ENCODE peak calls at places on chromosomes 2 and 18, in five cellular contexts. One of them, this sample, is unnamed.

GRCh38 chr2:153890572-153890971 is 18.9 kb downstream of the GALNT13 start:
- DNase-seq in cardiac muscle cell: no peak
- DNase-seq in esophagus squamous epithelium: no peak
- DNase-seq in WTC11: peak; percentile 17
- DNase-seq in Peyer's patch: no peak
- DNase-seq in this sample: no peak

GRCh38 chr2:64836566-64836965 is 152.6 kb upstream of the SLC1A4 start:
- DNase-seq in esophagus squamous epithelium: no peak
- DNase-seq in Peyer's patch: no peak
- DNase-seq in cardiac muscle cell: no peak
- DNase-seq in WTC11: no peak
- DNase-seq in this sample: no peak

GRCh38 chr2:16727256-16727655 is 61.6 kb upstream of the CYRIA start:
- DNase-seq in cardiac muscle cell: no peak
- DNase-seq in WTC11: no peak
- DNase-seq in Peyer's patch: no peak
- DNase-seq in esophagus squamous epithelium: no peak
- DNase-seq in this sample: no peak

GRCh38 chr2:209986405-209986804 is 16.0 kb upstream of the RPE start:
- DNase-seq in cardiac muscle cell: no peak
- DNase-seq in esophagus squamous epithelium: no peak
- DNase-seq in Peyer's patch: no peak
- DNase-seq in WTC11: no peak
- DNase-seq in this sample: no peak

GRCh38 chr2:83516503-83516902 is 942.6 kb downstream of the SUCLG1 start:
- DNase-seq in Peyer's patch: no peak
- DNase-seq in esophagus squamous epithelium: no peak
- DNase-seq in cardiac muscle cell: no peak
- DNase-seq in WTC11: peak; percentile 49
- DNase-seq in this sample: no peak

GRCh38 chr18:8625693-8626092 is 16.5 kb downstream of the RAB12 start:
- DNase-seq in WTC11: no peak
- DNase-seq in cardiac muscle cell: no peak
- DNase-seq in Peyer's patch: no peak
- DNase-seq in esophagus squamous epithelium: no peak
- DNase-seq in this sample: no peak

GRCh38 chr2:49788300-49788699 is 634.0 kb upstream of the FSHR start:
- DNase-seq in Peyer's patch: no peak
- DNase-seq in WTC11: no peak
- DNase-seq in cardiac muscle cell: no peak
- DNase-seq in esophagus squamous epithelium: no peak
- DNase-seq in this sample: no peak

GRCh38 chr2:214497489-214497888 is 86.6 kb downstream of the VWC2L start:
- DNase-seq in esophagus squamous epithelium: no peak
- DNase-seq in cardiac muscle cell: no peak
- DNase-seq in Peyer's patch: no peak
- DNase-seq in WTC11: no peak
- DNase-seq in this sample: no peak

GRCh38 chr2:88234760-88235159 is 64.6 kb downstream of the THNSL2 start:
- DNase-seq in cardiac muscle cell: no peak
- DNase-seq in WTC11: no peak
- DNase-seq in esophagus squamous epithelium: no peak
- DNase-seq in Peyer's patch: no peak
- DNase-seq in this sample: no peak

GRCh38 chr2:119475225-119475856 is 43.7 kb downstream of the TMEM37 start:
- DNase-seq in WTC11: peak; percentile 43
- DNase-seq in esophagus squamous epithelium: no peak
- DNase-seq in Peyer's patch: no peak
- DNase-seq in cardiac muscle cell: peak; percentile 26
- DNase-seq in this sample: no peak

GRCh38 chr2:9158786-9159779 is 47.5 kb upstream of the ASAP2 start:
- DNase-seq in Peyer's patch: no peak
- DNase-seq in esophagus squamous epithelium: no peak
- DNase-seq in WTC11: no peak
- DNase-seq in cardiac muscle cell: no peak
- DNase-seq in this sample: no peak

GRCh38 chr2:28009732-28010131 is 119.2 kb downstream of the BABAM2 start:
- DNase-seq in WTC11: no peak
- DNase-seq in cardiac muscle cell: peak; percentile 22
- DNase-seq in Peyer's patch: no peak
- DNase-seq in esophagus squamous epithelium: no peak
- DNase-seq in this sample: no peak

GRCh38 chr18:80109676-80110078 is 615 bp downstream of the ADNP2 start:
- DNase-seq in WTC11: peak; percentile 63
- DNase-seq in Peyer's patch: peak; percentile 26
- DNase-seq in esophagus squamous epithelium: no peak
- DNase-seq in cardiac muscle cell: peak; percentile 61
- DNase-seq in this sample: peak; percentile 36

GRCh38 chr2:42663106-42663755 is 94.8 kb downstream of the MTA3 start:
- DNase-seq in esophagus squamous epithelium: peak; percentile 11
- DNase-seq in Peyer's patch: peak; percentile 56
- DNase-seq in WTC11: peak; percentile 68
- DNase-seq in cardiac muscle cell: peak; percentile 84
- DNase-seq in this sample: peak; percentile 51

GRCh38 chr2:50126845-50127244 is 905.1 kb downstream of the NRXN1 start:
- DNase-seq in Peyer's patch: no peak
- DNase-seq in WTC11: no peak
- DNase-seq in cardiac muscle cell: no peak
- DNase-seq in esophagus squamous epithelium: no peak
- DNase-seq in this sample: no peak

GRCh38 chr18:74412106-74412880 is 44.8 kb downstream of the DIPK1C start:
- DNase-seq in WTC11: peak; percentile 26
- DNase-seq in cardiac muscle cell: no peak
- DNase-seq in esophagus squamous epithelium: no peak
- DNase-seq in Peyer's patch: no peak
- DNase-seq in this sample: peak; percentile 39
- TF ChIP-seq CTCF in WTC11: no peak
- TF ChIP-seq CTCF in cardiac muscle cell: no peak
- TF ChIP-seq CTCF in esophagus squamous epithelium: no peak
- TF ChIP-seq CTCF in Peyer's patch: no peak
- TF ChIP-seq CTCF in this sample: no peak

GRCh38 chr2:99442837-99443236 is 47.0 kb downstream of the REV1 start:
- DNase-seq in WTC11: no peak
- DNase-seq in Peyer's patch: no peak
- DNase-seq in cardiac muscle cell: peak; percentile 23
- DNase-seq in esophagus squamous epithelium: no peak
- DNase-seq in this sample: no peak
- TF ChIP-seq CTCF in WTC11: no peak
- TF ChIP-seq CTCF in Peyer's patch: no peak
- TF ChIP-seq CTCF in cardiac muscle cell: peak; percentile 23
- TF ChIP-seq CTCF in esophagus squamous epithelium: peak; percentile 38
- TF ChIP-seq CTCF in this sample: peak; percentile 39

GRCh38 chr2:219625179-219625578 is 2.3 kb upstream of the SLC4A3 start:
- DNase-seq in cardiac muscle cell: no peak
- DNase-seq in Peyer's patch: no peak
- DNase-seq in WTC11: no peak
- DNase-seq in esophagus squamous epithelium: no peak
- DNase-seq in this sample: no peak
- TF ChIP-seq CTCF in cardiac muscle cell: no peak
- TF ChIP-seq CTCF in Peyer's patch: no peak
- TF ChIP-seq CTCF in WTC11: no peak
- TF ChIP-seq CTCF in esophagus squamous epithelium: no peak
- TF ChIP-seq CTCF in this sample: no peak

GRCh38 chr2:191233533-191233932 is 11.7 kb upstream of the MYO1B start:
- DNase-seq in Peyer's patch: no peak
- DNase-seq in WTC11: no peak
- DNase-seq in esophagus squamous epithelium: no peak
- DNase-seq in cardiac muscle cell: no peak
- DNase-seq in this sample: no peak

GRCh38 chr2:191230174-191230573 is 15.0 kb upstream of the MYO1B start:
- DNase-seq in Peyer's patch: no peak
- DNase-seq in esophagus squamous epithelium: no peak
- DNase-seq in cardiac muscle cell: no peak
- DNase-seq in WTC11: no peak
- DNase-seq in this sample: no peak

GRCh38 chr2:191234456-191234855 is 10.7 kb upstream of the MYO1B start:
- DNase-seq in esophagus squamous epithelium: no peak
- DNase-seq in cardiac muscle cell: no peak
- DNase-seq in WTC11: no peak
- DNase-seq in Peyer's patch: no peak
- DNase-seq in this sample: no peak

GRCh38 chr2:191228861-191229260 is 16.3 kb upstream of the MYO1B start:
- DNase-seq in Peyer's patch: no peak
- DNase-seq in esophagus squamous epithelium: no peak
- DNase-seq in WTC11: no peak
- DNase-seq in cardiac muscle cell: no peak
- DNase-seq in this sample: no peak

GRCh38 chr2:191231995-191232394 is 13.2 kb upstream of the MYO1B start:
- DNase-seq in cardiac muscle cell: no peak
- DNase-seq in WTC11: no peak
- DNase-seq in esophagus squamous epithelium: no peak
- DNase-seq in Peyer's patch: no peak
- DNase-seq in this sample: no peak
- TF ChIP-seq CTCF in cardiac muscle cell: peak; percentile 63
- TF ChIP-seq CTCF in WTC11: no peak
- TF ChIP-seq CTCF in esophagus squamous epithelium: peak; percentile 53
- TF ChIP-seq CTCF in Peyer's patch: peak; percentile 35
- TF ChIP-seq CTCF in this sample: peak; percentile 53

GRCh38 chr2:195575879-195576391 is 81.1 kb upstream of the SLC39A10 start:
- DNase-seq in cardiac muscle cell: no peak
- DNase-seq in esophagus squamous epithelium: no peak
- DNase-seq in WTC11: no peak
- DNase-seq in Peyer's patch: peak; percentile 86
- DNase-seq in this sample: no peak
- TF ChIP-seq CTCF in cardiac muscle cell: no peak
- TF ChIP-seq CTCF in esophagus squamous epithelium: no peak
- TF ChIP-seq CTCF in WTC11: no peak
- TF ChIP-seq CTCF in Peyer's patch: no peak
- TF ChIP-seq CTCF in this sample: no peak

DNA sequence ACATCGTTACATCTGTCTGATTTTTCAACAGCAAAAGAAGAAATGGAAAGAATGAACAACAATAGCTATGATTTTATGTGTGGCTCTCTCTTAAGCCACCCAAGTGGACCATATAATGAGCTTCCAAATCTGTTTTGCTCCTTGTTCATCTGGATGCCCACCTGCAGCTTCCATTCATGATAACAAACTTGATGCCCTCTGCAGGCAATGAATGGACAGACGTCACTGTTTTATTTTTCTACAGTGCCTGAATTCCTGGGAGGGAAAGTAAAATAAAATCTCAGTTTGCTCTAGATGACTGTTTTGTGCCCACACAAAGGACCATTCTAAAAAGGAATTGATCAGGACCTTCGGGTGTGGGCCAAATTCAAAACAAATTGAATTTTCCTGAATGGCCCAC is 5.0 kb downstream of the MREG start:
- DNase-seq in WTC11: no peak
- DNase-seq in Peyer's patch: no peak
- DNase-seq in esophagus squamous epithelium: no peak
- DNase-seq in cardiac muscle cell: no peak
- DNase-seq in this sample: no peak
- TF ChIP-seq CTCF in WTC11: no peak
- TF ChIP-seq CTCF in Peyer's patch: no peak
- TF ChIP-seq CTCF in esophagus squamous epithelium: no peak
- TF ChIP-seq CTCF in cardiac muscle cell: no peak
- TF ChIP-seq CTCF in this sample: no peak

DNA sequence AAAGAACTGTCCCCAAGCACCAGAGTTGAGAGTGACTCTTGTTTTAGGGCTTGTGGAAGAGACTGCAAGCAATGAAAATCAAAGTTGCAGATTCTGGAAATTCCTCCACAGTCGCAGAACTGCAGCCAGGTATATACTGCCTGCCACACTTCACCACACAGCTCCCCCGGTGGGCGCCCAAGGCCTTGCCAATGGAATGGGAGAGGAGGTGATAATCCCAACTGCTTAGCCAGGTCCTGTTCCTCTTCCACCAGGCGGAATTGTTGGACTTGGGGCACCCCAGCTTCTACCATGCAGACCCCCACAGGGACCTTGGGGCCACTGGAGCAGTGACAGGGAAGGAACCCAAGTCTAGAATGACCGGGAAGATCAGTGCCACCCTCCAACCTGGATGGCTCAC is 4.8 kb upstream of the PDIA6 start:
- DNase-seq in WTC11: peak; percentile 80
- DNase-seq in esophagus squamous epithelium: no peak
- DNase-seq in Peyer's patch: no peak
- DNase-seq in cardiac muscle cell: peak; percentile 55
- DNase-seq in this sample: no peak
- TF ChIP-seq CTCF in WTC11: peak; percentile 49
- TF ChIP-seq CTCF in esophagus squamous epithelium: peak; percentile 26
- TF ChIP-seq CTCF in Peyer's patch: no peak
- TF ChIP-seq CTCF in cardiac muscle cell: no peak
- TF ChIP-seq CTCF in this sample: peak; percentile 55

DNA sequence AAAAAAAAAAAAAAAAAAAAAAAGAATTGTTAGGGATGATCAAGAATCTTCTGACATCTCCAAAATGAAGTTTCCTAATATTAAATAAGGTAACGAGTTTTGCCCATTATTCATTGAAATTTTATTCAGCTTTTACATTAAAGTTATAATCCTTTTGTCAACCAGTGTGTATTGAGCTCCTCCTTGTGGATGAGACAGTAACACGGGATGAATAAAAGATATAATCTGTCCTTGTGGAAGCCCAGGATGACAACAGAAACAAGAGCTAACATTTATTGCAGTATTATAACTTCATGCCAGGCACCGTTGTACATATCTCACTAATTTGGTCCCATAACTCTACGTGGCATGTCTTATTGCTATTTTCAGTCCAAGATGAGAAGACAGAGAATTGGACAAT is 33.4 kb upstream of the SERPINB7 start:
- DNase-seq in esophagus squamous epithelium: no peak
- DNase-seq in Peyer's patch: no peak
- DNase-seq in cardiac muscle cell: no peak
- DNase-seq in WTC11: no peak
- DNase-seq in this sample: no peak
- TF ChIP-seq CTCF in esophagus squamous epithelium: peak; percentile 82
- TF ChIP-seq CTCF in Peyer's patch: no peak
- TF ChIP-seq CTCF in cardiac muscle cell: peak; percentile 20
- TF ChIP-seq CTCF in WTC11: no peak
- TF ChIP-seq CTCF in this sample: peak; percentile 53

GRCh38 chr2:67772216-67773180 is 290.3 kb downstream of the C1D start:
- DNase-seq in cardiac muscle cell: no peak
- DNase-seq in Peyer's patch: no peak
- DNase-seq in WTC11: no peak
- DNase-seq in esophagus squamous epithelium: no peak
- DNase-seq in this sample: no peak

GRCh38 chr2:67773876-67774275 is 288.9 kb downstream of the C1D start:
- DNase-seq in Peyer's patch: no peak
- DNase-seq in WTC11: no peak
- DNase-seq in cardiac muscle cell: no peak
- DNase-seq in esophagus squamous epithelium: no peak
- DNase-seq in this sample: no peak

GRCh38 chr2:67777010-67777409 is 285.8 kb downstream of the C1D start:
- DNase-seq in Peyer's patch: no peak
- DNase-seq in esophagus squamous epithelium: no peak
- DNase-seq in cardiac muscle cell: no peak
- DNase-seq in WTC11: no peak
- DNase-seq in this sample: no peak

GRCh38 chr2:67776276-67776675 is 286.5 kb downstream of the C1D start:
- DNase-seq in WTC11: no peak
- DNase-seq in esophagus squamous epithelium: no peak
- DNase-seq in Peyer's patch: no peak
- DNase-seq in cardiac muscle cell: no peak
- DNase-seq in this sample: no peak

DNA sequence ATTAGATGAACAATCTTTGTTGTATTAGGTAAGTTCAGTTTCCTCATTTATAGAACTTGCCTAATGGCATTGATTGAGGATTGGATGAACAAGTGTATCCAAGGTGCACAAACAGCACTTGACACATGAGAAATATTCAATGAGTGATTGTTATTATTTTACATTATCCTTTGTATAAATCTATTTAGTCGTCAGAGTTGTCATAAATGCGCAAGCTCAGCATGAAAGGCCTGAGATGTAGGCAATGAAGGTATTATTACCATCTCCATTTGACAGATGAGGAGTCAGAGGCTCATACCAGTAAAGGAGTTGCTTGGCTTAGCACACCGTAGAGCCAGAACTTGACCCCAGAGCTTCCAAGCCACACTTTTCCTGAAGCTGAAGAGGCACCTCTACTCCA is 291.4 kb downstream of the C1D start:
- DNase-seq in Peyer's patch: no peak
- DNase-seq in WTC11: no peak
- DNase-seq in cardiac muscle cell: no peak
- DNase-seq in esophagus squamous epithelium: no peak
- DNase-seq in this sample: no peak
- TF ChIP-seq CTCF in Peyer's patch: no peak
- TF ChIP-seq CTCF in WTC11: no peak
- TF ChIP-seq CTCF in cardiac muscle cell: no peak
- TF ChIP-seq CTCF in esophagus squamous epithelium: no peak
- TF ChIP-seq CTCF in this sample: no peak